ENCODE peak calls at places on chromosomes 13 and 19, in six cellular contexts. N is small intestine; R is AG04449; K is CD8-positive, alpha-beta T cell; Z is esophagus muscularis mucosa; U is cardiac fibroblast. X is an unnamed sample.

GRCh38 chr13:43688230-43688907 is 98.4 kb downstream of the ENOX1 start:
- DNase-seq in N (no peak), R (no peak), K (no peak), Z (peak), U (peak), X (no peak)

GRCh38 chr19:29323972-29324680 is 111.2 kb upstream of the UQCRFS1 start:
- DNase-seq in N (no peak), R (no peak), K (no peak), Z (peak), U (no peak), X (peak)

GRCh38 chr13:99665716-99666115 is 164.4 kb downstream of the TM9SF2 start:
- DNase-seq in N (no peak), R (no peak), K (no peak), Z (peak), U (no peak), X (no peak)

GRCh38 chr13:48304132-48304876 is 753 bp downstream of the RB1 start:
- DNase-seq in N (peak), R (no peak), K (no peak), Z (no peak), U (peak), X (peak)

GRCh38 chr13:110646442-110647364 is 31.4 kb downstream of the NAXD start:
- DNase-seq in N (no peak), R (no peak), K (no peak), Z (no peak), U (no peak), X (no peak)

GRCh38 chr19:39130337-39131254 is 5.0 kb downstream of the PAK4 start:
- DNase-seq in N (no peak), R (no peak), K (no peak), Z (no peak), U (no peak), X (no peak)

GRCh38 chr13:41453620-41454019 is 3.7 kb upstream of the RGCC start:
- DNase-seq in N (no peak), R (no peak), K (no peak), Z (no peak), U (no peak), X (no peak)

GRCh38 chr13:68929055-68929454 is 1178.6 kb upstream of the ATXN8OS start:
- DNase-seq in N (no peak), R (no peak), K (no peak), Z (no peak), U (no peak), X (no peak)

GRCh38 chr13:37966266-37966665 is 96.7 kb upstream of the TRPC4 start:
- DNase-seq in N (no peak), R (no peak), K (no peak), Z (no peak), U (no peak), X (no peak)

GRCh38 chr13:43008591-43008990 is 14.8 kb upstream of the DNAJC15 start:
- DNase-seq in N (no peak), R (no peak), K (no peak), Z (no peak), U (no peak), X (no peak)

DNA sequence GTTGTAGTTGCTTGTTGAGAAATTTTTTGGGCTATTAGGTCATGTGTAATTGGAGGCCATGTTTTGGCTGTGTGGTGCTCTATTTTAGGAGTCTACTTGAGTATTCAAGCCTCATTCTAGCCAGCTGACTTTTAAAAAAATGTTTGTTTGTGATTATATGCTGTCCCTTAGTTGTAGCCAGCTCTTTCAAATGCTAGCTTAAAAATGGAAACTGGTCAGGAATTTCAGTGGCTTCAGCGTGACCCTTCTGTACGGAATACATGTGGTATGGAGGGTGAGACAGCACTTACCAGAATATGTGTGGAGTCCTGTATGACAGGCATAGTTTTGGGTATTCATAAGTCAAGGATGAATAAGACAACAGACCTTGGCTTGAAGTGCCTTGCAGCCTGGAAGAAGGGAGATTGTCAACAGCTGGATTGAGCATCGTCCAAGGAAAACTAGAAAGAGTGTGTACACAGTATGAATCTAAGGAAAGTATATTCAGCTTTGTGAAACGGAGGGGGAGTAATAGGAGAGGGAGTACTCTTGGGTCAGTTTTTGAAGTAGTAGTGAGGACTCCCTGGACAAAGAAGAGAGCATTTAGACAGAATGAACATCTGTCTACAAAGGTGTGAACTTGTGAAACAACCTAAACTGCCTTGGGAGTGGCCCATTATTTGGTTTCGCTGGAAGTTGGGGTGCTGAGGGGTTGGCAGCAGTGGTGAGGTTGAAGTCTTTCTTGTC is 20.0 kb upstream of the WTIP start:
- DNase-seq in N (no peak), R (peak), K (no peak), Z (no peak), U (no peak), X (no peak)
- H3K4me3 ChIP-seq in N (no peak), R (no peak), K (no peak), Z (no peak), U (no peak), X (no peak)

GRCh38 chr19:42313840-42314755 is 989 bp downstream of the TMEM145 start:
- DNase-seq in N (no peak), R (no peak), K (no peak), Z (no peak), U (no peak), X (no peak)
- H3K4me3 ChIP-seq in N (no peak), R (no peak), K (no peak), Z (peak), U (no peak), X (no peak)

DNA sequence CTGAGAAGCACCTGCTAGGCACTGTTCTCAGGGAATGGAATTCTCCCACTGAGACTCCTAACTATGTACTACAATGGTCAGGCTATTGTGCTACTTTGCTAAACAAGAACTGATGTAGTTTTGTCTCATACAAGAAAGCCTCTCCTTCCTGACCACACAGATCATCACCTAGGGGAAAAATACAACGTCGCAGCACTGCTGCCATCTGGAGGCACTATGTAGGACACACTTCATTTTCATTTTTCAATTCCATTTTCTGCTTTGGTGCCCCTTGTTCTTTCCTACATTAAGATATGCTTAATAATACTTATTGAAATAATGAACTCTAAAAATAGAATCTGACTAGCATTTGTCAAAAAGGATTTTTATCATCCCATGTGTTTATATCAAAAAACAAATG is 21.1 kb downstream of the PROSER1 start:
- DNase-seq in N (peak), R (no peak), K (no peak), Z (no peak), U (peak), X (no peak)
- H3K4me3 ChIP-seq in N (no peak), R (no peak), K (no peak), Z (no peak), U (no peak), X (no peak)

GRCh38 chr19:8135946-8136618 is 13.3 kb downstream of the FBN3 start:
- DNase-seq in N (no peak), R (no peak), K (no peak), Z (no peak), U (no peak), X (no peak)
- H3K4me3 ChIP-seq in N (no peak), R (no peak), K (no peak), Z (no peak), U (no peak), X (no peak)

GRCh38 chr19:11881151-11881800 is 6.3 kb upstream of the ZNF69 start:
- DNase-seq in N (peak), R (no peak), K (peak), Z (no peak), U (peak), X (peak)

GRCh38 chr19:11887618-11888531 is at the start of gene ZNF69:
- DNase-seq in N (peak), R (no peak), K (peak), Z (peak), U (peak), X (peak)

GRCh38 chr19:11890634-11891033 is 3.1 kb downstream of the ZNF69 start:
- DNase-seq in N (no peak), R (no peak), K (no peak), Z (no peak), U (no peak), X (no peak)

DNA sequence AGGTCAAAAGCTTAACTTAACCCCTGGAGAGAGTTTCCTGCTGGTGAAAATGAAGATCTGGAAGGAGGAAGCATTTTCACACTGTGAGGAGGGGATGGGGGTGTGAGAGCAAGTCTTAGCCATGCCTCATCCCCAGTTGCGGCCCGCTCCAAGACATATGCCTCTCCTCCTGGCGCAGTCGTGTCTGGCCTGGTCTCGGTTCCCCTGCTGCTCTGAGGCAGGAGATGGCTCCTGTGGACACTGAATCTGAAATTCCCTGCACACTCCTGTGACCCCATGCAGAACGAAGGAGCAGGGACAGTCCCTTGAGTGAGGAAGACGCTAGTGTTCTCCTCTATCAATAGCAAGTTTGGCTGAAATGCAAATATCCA is 350 bp upstream of the ZNF69 start:
- DNase-seq in N (no peak), R (no peak), K (no peak), Z (no peak), U (no peak), X (no peak)
- H3K4me3 ChIP-seq in N (no peak), R (peak), K (peak), Z (peak), U (peak), X (peak)

GRCh38 chr13:51729853-51730553 is 74.0 kb downstream of the DHRS12 start:
- DNase-seq in N (peak), R (peak), K (no peak), Z (no peak), U (peak), X (peak)
- H3K4me3 ChIP-seq in N (no peak), R (no peak), K (no peak), Z (peak), U (peak), X (no peak)

GRCh38 chr19:47020132-47020805 is 632 bp downstream of the NPAS1 start:
- DNase-seq in N (no peak), R (no peak), K (no peak), Z (no peak), U (no peak), X (no peak)

GRCh38 chr19:47022541-47023447 is 3.2 kb downstream of the NPAS1 start:
- DNase-seq in N (no peak), R (no peak), K (no peak), Z (no peak), U (no peak), X (no peak)

GRCh38 chr19:47022140-47022536 is 2.5 kb downstream of the NPAS1 start:
- DNase-seq in N (no peak), R (no peak), K (no peak), Z (no peak), U (no peak), X (no peak)

GRCh38 chr19:47020992-47021496 is 1.4 kb downstream of the NPAS1 start:
- DNase-seq in N (no peak), R (no peak), K (no peak), Z (no peak), U (peak), X (no peak)

GRCh38 chr19:47021536-47022139 is 2.0 kb downstream of the NPAS1 start:
- DNase-seq in N (no peak), R (no peak), K (no peak), Z (no peak), U (no peak), X (no peak)
- H3K4me3 ChIP-seq in N (no peak), R (peak), K (peak), Z (no peak), U (no peak), X (no peak)

DNA sequence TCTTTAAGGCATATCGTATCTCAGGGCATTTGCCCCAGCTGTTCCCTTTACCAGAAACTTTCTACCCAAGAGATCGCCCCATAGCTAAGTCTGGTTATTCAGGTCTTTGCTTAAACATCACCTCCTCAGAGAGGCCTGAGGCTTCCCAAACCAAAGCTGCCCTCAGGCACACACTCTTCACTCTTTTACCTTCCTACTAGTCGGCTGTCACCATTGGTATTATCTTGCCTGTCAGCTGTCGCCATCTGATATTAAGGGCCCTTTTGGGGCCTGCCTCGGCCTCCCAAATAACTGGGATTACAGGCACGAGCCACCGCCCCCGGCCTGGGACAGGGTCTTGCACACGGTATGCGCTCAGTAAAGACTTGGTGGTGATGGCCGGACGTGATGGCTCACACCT is 1.0 kb downstream of the GADD45GIP1 start:
- DNase-seq in N (no peak), R (no peak), K (no peak), Z (no peak), U (no peak), X (no peak)
- H3K4me3 ChIP-seq in N (peak), R (peak), K (peak), Z (peak), U (peak), X (peak)

GRCh38 chr19:55354698-55355212 is at the start of gene COX6B2:
- DNase-seq in N (no peak), R (no peak), K (no peak), Z (no peak), U (no peak), X (no peak)

GRCh38 chr19:55352746-55353145 is 1.8 kb downstream of the COX6B2 start:
- DNase-seq in N (no peak), R (no peak), K (no peak), Z (no peak), U (no peak), X (no peak)

GRCh38 chr19:55353356-55353802 is 1.1 kb downstream of the COX6B2 start:
- DNase-seq in N (no peak), R (no peak), K (no peak), Z (no peak), U (no peak), X (no peak)

GRCh38 chr19:55355213-55355821 is 798 bp upstream of the COX6B2 start:
- DNase-seq in N (no peak), R (no peak), K (no peak), Z (no peak), U (no peak), X (no peak)

DNA sequence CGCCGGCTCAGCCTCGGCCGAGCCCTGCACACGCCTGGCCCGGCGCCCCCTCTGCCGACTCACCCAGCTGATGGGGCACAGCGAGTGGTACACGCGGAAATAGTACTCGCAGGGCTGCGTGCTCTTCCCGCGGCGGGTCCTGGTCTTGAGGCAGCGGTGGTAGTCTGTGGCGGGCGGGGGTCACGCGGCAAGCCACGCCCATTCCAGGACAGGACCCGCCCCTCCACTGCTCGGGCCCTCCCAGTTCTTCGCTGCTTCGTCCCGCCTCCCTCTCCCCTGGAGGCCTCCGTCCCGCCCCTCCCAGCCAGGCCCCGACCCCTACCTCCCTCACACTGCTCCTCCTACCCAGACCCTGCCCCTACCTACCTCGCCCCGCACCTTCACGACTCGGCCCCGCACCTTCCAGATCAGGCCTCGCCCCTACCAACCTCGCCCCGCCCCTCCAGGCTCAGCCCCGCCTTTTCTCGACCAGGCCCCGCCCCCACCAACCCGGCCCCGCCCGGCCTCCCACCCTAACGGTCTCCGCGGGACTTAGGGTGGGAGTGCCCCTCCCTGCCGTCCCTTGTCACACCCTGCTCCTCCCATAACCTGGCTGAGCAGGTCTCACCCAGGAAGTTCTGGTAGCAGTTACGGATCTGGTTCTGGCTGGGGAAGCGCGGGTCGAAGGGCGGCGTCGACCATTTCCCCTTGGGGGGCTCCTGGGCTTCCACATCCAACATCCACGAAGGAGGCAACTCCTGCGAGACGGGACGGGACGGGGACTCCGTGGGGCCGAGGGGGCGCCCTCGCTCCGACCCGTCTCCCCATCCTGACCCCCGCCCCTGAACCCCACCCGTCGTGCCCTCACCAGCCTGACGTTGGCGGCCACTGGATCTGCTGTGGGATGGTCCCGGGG is 469 bp downstream of the COX6B2 start:
- DNase-seq in N (peak), R (no peak), K (peak), Z (no peak), U (peak), X (peak)
- H3K4me3 ChIP-seq in N (peak), R (peak), K (peak), Z (peak), U (peak), X (peak)

GRCh38 chr19:49567722-49568454 is 12.5 kb downstream of the NOSIP start:
- DNase-seq in N (peak), R (no peak), K (peak), Z (no peak), U (no peak), X (no peak)
- H3K4me3 ChIP-seq in N (no peak), R (no peak), K (no peak), Z (no peak), U (no peak), X (no peak)